ENCODE peak calls at places on chromosome 1, in nine cellular contexts. One of them, this sample, is unnamed.

GRCh38 chr1:188715566-188715965 is 1762.1 kb downstream of the BRINP3 start:
- DNase-seq in activated CD8-positive, alpha-beta memory T cell treated with anti-CD3 and anti-CD28 coated beads for 1 hour: no peak
- DNase-seq in iris pigment epithelial cell: peak; percentile 7
- DNase-seq in GM19239: no peak
- DNase-seq in ELF-1: no peak
- DNase-seq in hypothalamus: no peak
- DNase-seq in stimulated activated CD8-positive, alpha-beta memory T cell treated with anti-CD3 and anti-CD28 coated beads, Interleukin-12 subunit alpha, Interleukin-12 subunit beta, amount 100 ng/mL, for 4 hours: no peak
- DNase-seq in globus pallidus: no peak
- DNase-seq in AML-193: no peak
- DNase-seq in this sample: no peak

GRCh38 chr1:119968068-119968492 is 71.8 kb upstream of the ADAM30 start:
- DNase-seq in stimulated activated CD8-positive, alpha-beta memory T cell treated with anti-CD3 and anti-CD28 coated beads, Interleukin-12 subunit alpha, Interleukin-12 subunit beta, amount 100 ng/mL, for 4 hours: peak; percentile 49
- DNase-seq in GM19239: peak; percentile 10
- DNase-seq in iris pigment epithelial cell: peak; percentile 33
- DNase-seq in AML-193: peak; percentile 26
- DNase-seq in activated CD8-positive, alpha-beta memory T cell treated with anti-CD3 and anti-CD28 coated beads for 1 hour: peak; percentile 33
- DNase-seq in ELF-1: peak; percentile 77
- DNase-seq in globus pallidus: no peak
- DNase-seq in hypothalamus: peak; percentile 7
- DNase-seq in this sample: peak; percentile 70

GRCh38 chr1:63640633-63641567 is 47.7 kb downstream of the PGM1 start:
- DNase-seq in hypothalamus: no peak
- DNase-seq in stimulated activated CD8-positive, alpha-beta memory T cell treated with anti-CD3 and anti-CD28 coated beads, Interleukin-12 subunit alpha, Interleukin-12 subunit beta, amount 100 ng/mL, for 4 hours: no peak
- DNase-seq in activated CD8-positive, alpha-beta memory T cell treated with anti-CD3 and anti-CD28 coated beads for 1 hour: no peak
- DNase-seq in ELF-1: no peak
- DNase-seq in globus pallidus: no peak
- DNase-seq in iris pigment epithelial cell: no peak
- DNase-seq in GM19239: no peak
- DNase-seq in AML-193: peak; percentile 74
- DNase-seq in this sample: no peak

GRCh38 chr1:74729741-74730478 is 2.9 kb downstream of the CRYZ start:
- DNase-seq in ELF-1: no peak
- DNase-seq in hypothalamus: no peak
- DNase-seq in iris pigment epithelial cell: peak; percentile 55
- DNase-seq in activated CD8-positive, alpha-beta memory T cell treated with anti-CD3 and anti-CD28 coated beads for 1 hour: no peak
- DNase-seq in stimulated activated CD8-positive, alpha-beta memory T cell treated with anti-CD3 and anti-CD28 coated beads, Interleukin-12 subunit alpha, Interleukin-12 subunit beta, amount 100 ng/mL, for 4 hours: no peak
- DNase-seq in GM19239: no peak
- DNase-seq in globus pallidus: no peak
- DNase-seq in AML-193: no peak
- DNase-seq in this sample: no peak

GRCh38 chr1:114755006-114755936 is 2.5 kb downstream of the CSDE1 start:
- DNase-seq in globus pallidus: no peak
- DNase-seq in activated CD8-positive, alpha-beta memory T cell treated with anti-CD3 and anti-CD28 coated beads for 1 hour: no peak
- DNase-seq in GM19239: no peak
- DNase-seq in stimulated activated CD8-positive, alpha-beta memory T cell treated with anti-CD3 and anti-CD28 coated beads, Interleukin-12 subunit alpha, Interleukin-12 subunit beta, amount 100 ng/mL, for 4 hours: no peak
- DNase-seq in ELF-1: no peak
- DNase-seq in hypothalamus: no peak
- DNase-seq in iris pigment epithelial cell: peak; percentile 28
- DNase-seq in AML-193: peak; percentile 71
- DNase-seq in this sample: no peak

GRCh38 chr1:108961198-108961597 is 2.1 kb downstream of the CLCC1 start:
- DNase-seq in activated CD8-positive, alpha-beta memory T cell treated with anti-CD3 and anti-CD28 coated beads for 1 hour: no peak
- DNase-seq in iris pigment epithelial cell: no peak
- DNase-seq in stimulated activated CD8-positive, alpha-beta memory T cell treated with anti-CD3 and anti-CD28 coated beads, Interleukin-12 subunit alpha, Interleukin-12 subunit beta, amount 100 ng/mL, for 4 hours: no peak
- DNase-seq in ELF-1: no peak
- DNase-seq in GM19239: no peak
- DNase-seq in globus pallidus: no peak
- DNase-seq in AML-193: no peak
- DNase-seq in hypothalamus: no peak
- DNase-seq in this sample: no peak

GRCh38 chr1:55530749-55531478 is 315.8 kb upstream of the USP24 start:
- DNase-seq in iris pigment epithelial cell: no peak
- DNase-seq in GM19239: no peak
- DNase-seq in ELF-1: peak; percentile 1
- DNase-seq in AML-193: no peak
- DNase-seq in globus pallidus: no peak
- DNase-seq in hypothalamus: no peak
- DNase-seq in activated CD8-positive, alpha-beta memory T cell treated with anti-CD3 and anti-CD28 coated beads for 1 hour: no peak
- DNase-seq in stimulated activated CD8-positive, alpha-beta memory T cell treated with anti-CD3 and anti-CD28 coated beads, Interleukin-12 subunit alpha, Interleukin-12 subunit beta, amount 100 ng/mL, for 4 hours: no peak
- DNase-seq in this sample: no peak

GRCh38 chr1:99644302-99645004 is 1.5 kb upstream of the PALMD start:
- DNase-seq in stimulated activated CD8-positive, alpha-beta memory T cell treated with anti-CD3 and anti-CD28 coated beads, Interleukin-12 subunit alpha, Interleukin-12 subunit beta, amount 100 ng/mL, for 4 hours: no peak
- DNase-seq in GM19239: no peak
- DNase-seq in activated CD8-positive, alpha-beta memory T cell treated with anti-CD3 and anti-CD28 coated beads for 1 hour: no peak
- DNase-seq in AML-193: no peak
- DNase-seq in ELF-1: no peak
- DNase-seq in iris pigment epithelial cell: peak; percentile 29
- DNase-seq in hypothalamus: no peak
- DNase-seq in globus pallidus: no peak
- DNase-seq in this sample: no peak

GRCh38 chr1:12502300-12503109 is 115.5 kb downstream of the DHRS3 start:
- DNase-seq in GM19239: no peak
- DNase-seq in iris pigment epithelial cell: no peak
- DNase-seq in ELF-1: no peak
- DNase-seq in globus pallidus: no peak
- DNase-seq in AML-193: no peak
- DNase-seq in stimulated activated CD8-positive, alpha-beta memory T cell treated with anti-CD3 and anti-CD28 coated beads, Interleukin-12 subunit alpha, Interleukin-12 subunit beta, amount 100 ng/mL, for 4 hours: no peak
- DNase-seq in hypothalamus: no peak
- DNase-seq in activated CD8-positive, alpha-beta memory T cell treated with anti-CD3 and anti-CD28 coated beads for 1 hour: no peak
- DNase-seq in this sample: no peak

GRCh38 chr1:63592536-63593302 is 492 bp upstream of the PGM1 start:
- DNase-seq in AML-193: peak; percentile 58
- DNase-seq in activated CD8-positive, alpha-beta memory T cell treated with anti-CD3 and anti-CD28 coated beads for 1 hour: no peak
- DNase-seq in globus pallidus: peak; percentile 5
- DNase-seq in iris pigment epithelial cell: no peak
- DNase-seq in hypothalamus: no peak
- DNase-seq in GM19239: peak; percentile 29
- DNase-seq in stimulated activated CD8-positive, alpha-beta memory T cell treated with anti-CD3 and anti-CD28 coated beads, Interleukin-12 subunit alpha, Interleukin-12 subunit beta, amount 100 ng/mL, for 4 hours: no peak
- DNase-seq in ELF-1: no peak
- DNase-seq in this sample: no peak

GRCh38 chr1:38962113-38962512 is 20.5 kb upstream of the RHBDL2 start:
- DNase-seq in activated CD8-positive, alpha-beta memory T cell treated with anti-CD3 and anti-CD28 coated beads for 1 hour: no peak
- DNase-seq in stimulated activated CD8-positive, alpha-beta memory T cell treated with anti-CD3 and anti-CD28 coated beads, Interleukin-12 subunit alpha, Interleukin-12 subunit beta, amount 100 ng/mL, for 4 hours: no peak
- DNase-seq in globus pallidus: peak; percentile 26
- DNase-seq in iris pigment epithelial cell: peak; percentile 87
- DNase-seq in GM19239: no peak
- DNase-seq in ELF-1: no peak
- DNase-seq in AML-193: no peak
- DNase-seq in hypothalamus: no peak
- DNase-seq in this sample: no peak

GRCh38 chr1:16391408-16391807 is 24.4 kb downstream of the SZRD1 start:
- DNase-seq in activated CD8-positive, alpha-beta memory T cell treated with anti-CD3 and anti-CD28 coated beads for 1 hour: no peak
- DNase-seq in hypothalamus: no peak
- DNase-seq in globus pallidus: no peak
- DNase-seq in AML-193: peak; percentile 43
- DNase-seq in ELF-1: no peak
- DNase-seq in iris pigment epithelial cell: no peak
- DNase-seq in GM19239: no peak
- DNase-seq in stimulated activated CD8-positive, alpha-beta memory T cell treated with anti-CD3 and anti-CD28 coated beads, Interleukin-12 subunit alpha, Interleukin-12 subunit beta, amount 100 ng/mL, for 4 hours: no peak
- DNase-seq in this sample: no peak

GRCh38 chr1:235821361-235821981 is 45.2 kb downstream of the LYST start:
- DNase-seq in hypothalamus: no peak
- DNase-seq in AML-193: no peak
- DNase-seq in stimulated activated CD8-positive, alpha-beta memory T cell treated with anti-CD3 and anti-CD28 coated beads, Interleukin-12 subunit alpha, Interleukin-12 subunit beta, amount 100 ng/mL, for 4 hours: no peak
- DNase-seq in GM19239: no peak
- DNase-seq in ELF-1: no peak
- DNase-seq in iris pigment epithelial cell: peak; percentile 83
- DNase-seq in activated CD8-positive, alpha-beta memory T cell treated with anti-CD3 and anti-CD28 coated beads for 1 hour: no peak
- DNase-seq in globus pallidus: no peak
- DNase-seq in this sample: no peak

GRCh38 chr1:78114034-78114956 is 68.5 kb downstream of the GIPC2 start:
- DNase-seq in stimulated activated CD8-positive, alpha-beta memory T cell treated with anti-CD3 and anti-CD28 coated beads, Interleukin-12 subunit alpha, Interleukin-12 subunit beta, amount 100 ng/mL, for 4 hours: no peak
- DNase-seq in ELF-1: peak; percentile 71
- DNase-seq in AML-193: peak; percentile 60
- DNase-seq in globus pallidus: peak; percentile 70
- DNase-seq in activated CD8-positive, alpha-beta memory T cell treated with anti-CD3 and anti-CD28 coated beads for 1 hour: no peak
- DNase-seq in hypothalamus: peak; percentile 9
- DNase-seq in iris pigment epithelial cell: peak; percentile 78
- DNase-seq in GM19239: peak; percentile 36
- DNase-seq in this sample: no peak

GRCh38 chr1:2381741-2382620 is 9.4 kb downstream of the MORN1 start:
- DNase-seq in globus pallidus: peak; percentile 66
- DNase-seq in AML-193: peak; percentile 53
- DNase-seq in activated CD8-positive, alpha-beta memory T cell treated with anti-CD3 and anti-CD28 coated beads for 1 hour: peak; percentile 45
- DNase-seq in iris pigment epithelial cell: peak; percentile 68
- DNase-seq in stimulated activated CD8-positive, alpha-beta memory T cell treated with anti-CD3 and anti-CD28 coated beads, Interleukin-12 subunit alpha, Interleukin-12 subunit beta, amount 100 ng/mL, for 4 hours: peak; percentile 55
- DNase-seq in GM19239: peak; percentile 97
- DNase-seq in ELF-1: peak; percentile 87
- DNase-seq in hypothalamus: peak; percentile 58
- DNase-seq in this sample: peak; percentile 79

GRCh38 chr1:225977937-225978748 is 21.0 kb downstream of the SDE2 start:
- DNase-seq in hypothalamus: no peak
- DNase-seq in iris pigment epithelial cell: no peak
- DNase-seq in stimulated activated CD8-positive, alpha-beta memory T cell treated with anti-CD3 and anti-CD28 coated beads, Interleukin-12 subunit alpha, Interleukin-12 subunit beta, amount 100 ng/mL, for 4 hours: peak; percentile 10
- DNase-seq in globus pallidus: no peak
- DNase-seq in GM19239: peak; percentile 50
- DNase-seq in ELF-1: no peak
- DNase-seq in AML-193: no peak
- DNase-seq in activated CD8-positive, alpha-beta memory T cell treated with anti-CD3 and anti-CD28 coated beads for 1 hour: no peak
- DNase-seq in this sample: no peak

GRCh38 chr1:197314672-197315071 is 46.6 kb downstream of the CRB1 start:
- DNase-seq in stimulated activated CD8-positive, alpha-beta memory T cell treated with anti-CD3 and anti-CD28 coated beads, Interleukin-12 subunit alpha, Interleukin-12 subunit beta, amount 100 ng/mL, for 4 hours: no peak
- DNase-seq in iris pigment epithelial cell: no peak
- DNase-seq in globus pallidus: peak; percentile 87
- DNase-seq in activated CD8-positive, alpha-beta memory T cell treated with anti-CD3 and anti-CD28 coated beads for 1 hour: no peak
- DNase-seq in ELF-1: no peak
- DNase-seq in AML-193: no peak
- DNase-seq in hypothalamus: no peak
- DNase-seq in GM19239: no peak
- DNase-seq in this sample: no peak

GRCh38 chr1:227212164-227212563 is 106.1 kb downstream of the CDC42BPA start:
- DNase-seq in GM19239: no peak
- DNase-seq in activated CD8-positive, alpha-beta memory T cell treated with anti-CD3 and anti-CD28 coated beads for 1 hour: no peak
- DNase-seq in iris pigment epithelial cell: peak; percentile 13
- DNase-seq in globus pallidus: no peak
- DNase-seq in AML-193: no peak
- DNase-seq in ELF-1: no peak
- DNase-seq in hypothalamus: no peak
- DNase-seq in stimulated activated CD8-positive, alpha-beta memory T cell treated with anti-CD3 and anti-CD28 coated beads, Interleukin-12 subunit alpha, Interleukin-12 subunit beta, amount 100 ng/mL, for 4 hours: no peak
- DNase-seq in this sample: no peak

GRCh38 chr1:218585565-218586184 is 240.5 kb downstream of the TGFB2 start:
- DNase-seq in iris pigment epithelial cell: peak; percentile 90
- DNase-seq in activated CD8-positive, alpha-beta memory T cell treated with anti-CD3 and anti-CD28 coated beads for 1 hour: no peak
- DNase-seq in ELF-1: peak; percentile 93
- DNase-seq in GM19239: no peak
- DNase-seq in AML-193: no peak
- DNase-seq in globus pallidus: no peak
- DNase-seq in stimulated activated CD8-positive, alpha-beta memory T cell treated with anti-CD3 and anti-CD28 coated beads, Interleukin-12 subunit alpha, Interleukin-12 subunit beta, amount 100 ng/mL, for 4 hours: no peak
- DNase-seq in hypothalamus: no peak
- DNase-seq in this sample: no peak

GRCh38 chr1:31769720-31770390 is 5.7 kb upstream of the ADGRB2 start:
- DNase-seq in globus pallidus: no peak
- DNase-seq in AML-193: no peak
- DNase-seq in ELF-1: no peak
- DNase-seq in activated CD8-positive, alpha-beta memory T cell treated with anti-CD3 and anti-CD28 coated beads for 1 hour: no peak
- DNase-seq in iris pigment epithelial cell: no peak
- DNase-seq in hypothalamus: no peak
- DNase-seq in stimulated activated CD8-positive, alpha-beta memory T cell treated with anti-CD3 and anti-CD28 coated beads, Interleukin-12 subunit alpha, Interleukin-12 subunit beta, amount 100 ng/mL, for 4 hours: no peak
- DNase-seq in GM19239: no peak
- DNase-seq in this sample: no peak

This sample was measured in activated CD4-positive, CD25-positive, alpha-beta regulatory T cell treated with anti-CD3 and anti-CD28 coated beads, Interleukin-2, amount 50 U/mL, for 72 hours.